ENCODE peak calls at places on chromosomes 13 and 19, in seven cellular contexts. G, P, M, Y, C, U and Q are unnamed samples.

GRCh38 chr13:93224545-93224944 is 2.1 kb upstream of the GPC6 start:
- DNase-seq in Y (no peak), U (peak; percentile 86), C (peak; percentile 67), M (peak; percentile 39), P (no peak), G (peak; percentile 93), Q (no peak)

GRCh38 chr13:98509271-98510155 is 67.4 kb downstream of the STK24 start:
- DNase-seq in Y (peak; percentile 98), U (no peak), M (peak; percentile 92), C (no peak), G (peak; percentile 86), P (peak; percentile 63), Q (peak; percentile 87)

GRCh38 chr19:45645631-45646344 is 6.6 kb upstream of the EML2 start:
- DNase-seq in Y (peak; percentile 83), U (peak; percentile 94), M (peak; percentile 80), P (peak; percentile 88), C (peak; percentile 91), G (peak; percentile 72), Q (peak; percentile 70)

GRCh38 chr13:32548837-32549236 is 10.2 kb upstream of the N4BP2L2 start:
- DNase-seq in C (no peak), P (no peak), Y (peak; percentile 57), G (no peak), U (no peak), M (peak; percentile 41), Q (no peak)

GRCh38 chr19:49758292-49758691 is 4.8 kb downstream of the TSKS start:
- DNase-seq in Y (peak; percentile 36), P (no peak), C (no peak), G (peak; percentile 67), M (peak; percentile 83), U (peak; percentile 57), Q (no peak)

GRCh38 chr19:2661615-2662014 is 40.9 kb downstream of the GNG7 start:
- DNase-seq in P (peak; percentile 22), U (peak; percentile 71), G (no peak), C (no peak), Y (no peak), M (no peak), Q (no peak)

GRCh38 chr19:5805465-5806132 is 732 bp downstream of the NRTN start:
- DNase-seq in M (peak; percentile 24), P (no peak), C (peak; percentile 97), Y (peak; percentile 23), G (no peak), U (peak; percentile 97), Q (peak; percentile 21)

GRCh38 chr19:47243364-47243775 is 12.4 kb upstream of the BBC3 start:
- DNase-seq in G (peak; percentile 12), M (no peak), P (no peak), Y (no peak), U (no peak), C (no peak), Q (no peak)

GRCh38 chr19:47601180-47601904 is 7.6 kb upstream of the BICRA start:
- DNase-seq in M (no peak), P (no peak), U (peak; percentile 56), Y (no peak), C (no peak), G (no peak), Q (no peak)

GRCh38 chr19:39203372-39204341 is at the start of gene SYCN:
- DNase-seq in U (peak; percentile 62), C (no peak), P (no peak), M (no peak), G (no peak), Y (no peak), Q (no peak)

GRCh38 chr19:46221981-46222610 is 7.4 kb upstream of the IGFL1 start:
- DNase-seq in U (peak; percentile 86), G (peak; percentile 63), Y (peak; percentile 39), P (no peak), M (peak; percentile 34), C (no peak), Q (peak; percentile 90)

GRCh38 chr13:113758651-113759524 is at the start of gene TMEM255B:
- DNase-seq in G (peak; percentile 30), C (peak; percentile 91), M (peak; percentile 49), U (peak; percentile 95), P (peak; percentile 10), Y (peak; percentile 62), Q (peak; percentile 65)
- TF ChIP-seq CTCF in G (no peak), C (peak; percentile 51), M (peak; percentile 14), U (peak; percentile 72), P (no peak), Y (no peak), Q (no peak)

GRCh38 chr13:75760182-75760981 is 124.3 kb downstream of the LMO7 start:
- DNase-seq in C (no peak), U (no peak), M (peak; percentile 33), G (peak; percentile 26), P (peak; percentile 37), Y (peak; percentile 35), Q (peak; percentile 94)
- H3K9ac ChIP-seq in C (no peak overlapping the region), U (no peak overlapping the region), M (peak overlapping the region; percentile 49), G (no peak overlapping the region), P (no peak overlapping the region), Y (no peak overlapping the region), Q (peak overlapping the region; percentile 97)

DNA sequence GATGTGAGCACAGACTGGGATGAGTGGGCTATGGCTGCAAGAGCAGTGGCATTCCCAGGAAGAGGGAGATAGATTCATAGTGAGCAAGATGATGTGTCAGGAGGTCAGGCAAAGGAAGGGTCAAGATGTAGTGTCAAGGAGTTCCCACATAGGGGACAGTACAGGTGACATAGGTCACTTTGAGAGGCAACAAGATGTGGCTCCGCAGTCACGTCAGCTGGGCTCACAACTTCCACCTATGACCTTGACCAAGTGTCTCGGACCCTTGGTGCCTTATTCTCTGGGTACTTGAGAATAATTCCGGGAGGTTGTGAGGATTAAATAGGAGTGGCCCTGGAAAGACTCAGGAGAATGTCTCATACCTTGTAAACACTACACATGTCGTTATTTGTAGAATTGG is 10.5 kb downstream of the ZNF317 start:
- DNase-seq in P (no peak), M (no peak), Y (no peak), G (no peak), U (no peak), C (no peak), Q (no peak)
- TF ChIP-seq CTCF in P (no peak), M (no peak), Y (no peak), G (no peak), U (no peak), C (no peak), Q (no peak)

DNA sequence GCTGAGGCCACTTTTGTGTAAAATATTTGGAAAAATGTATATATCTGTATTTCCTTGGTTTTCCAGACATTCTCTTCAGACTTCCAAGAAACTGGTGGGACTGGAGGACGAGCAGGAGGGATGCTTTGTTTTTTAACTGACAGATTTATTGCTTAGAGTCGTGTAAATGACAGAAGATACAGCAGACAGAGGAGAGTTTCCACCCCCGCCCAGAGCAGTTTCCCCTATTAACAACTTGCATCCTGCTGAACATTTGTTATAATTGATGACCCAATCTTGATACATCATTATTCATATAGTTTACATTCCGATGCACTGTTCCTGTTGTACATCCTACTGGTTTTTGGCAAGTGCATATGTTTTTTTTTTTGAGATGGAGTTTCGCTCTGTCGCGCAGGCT is 7.1 kb upstream of the DOCK6 start:
- DNase-seq in C (no peak), U (no peak), P (no peak), G (peak; percentile 50), M (peak; percentile 56), Y (peak; percentile 38), Q (peak; percentile 29)
- H3K9ac ChIP-seq in C (no peak overlapping the region), U (no peak overlapping the region), P (no peak overlapping the region), G (peak overlapping the region; percentile 43), M (no peak overlapping the region), Y (no peak overlapping the region), Q (no peak overlapping the region)

GRCh38 chr13:91406619-91407018 is 8.2 kb downstream of the GPC5 start:
- DNase-seq in Y (peak; percentile 39), U (peak; percentile 86), G (peak; percentile 21), C (peak; percentile 83), P (peak; percentile 45), M (peak; percentile 35), Q (peak; percentile 21)
- TF ChIP-seq CTCF in Y (peak; percentile 64), U (peak; percentile 82), G (peak; percentile 61), C (peak; percentile 73), P (peak; percentile 16), M (peak; percentile 56), Q (peak; percentile 49)

GRCh38 chr19:58097349-58097748 is 682 bp downstream of the ZSCAN18 start:
- DNase-seq in Y (no peak), U (no peak), P (no peak), G (no peak), C (no peak), M (no peak), Q (no peak)
- H3K9ac ChIP-seq in Y (no peak overlapping the region), U (peak overlapping the region; percentile 99), P (no peak overlapping the region), G (peak overlapping the region; percentile 95), C (peak overlapping the region; percentile 99), M (no peak overlapping the region), Q (no peak overlapping the region)

GRCh38 chr19:531753-532571 is at the start of gene CDC34:
- DNase-seq in G (no peak), P (no peak), Y (no peak), C (peak; percentile 49), U (peak; percentile 58), M (no peak), Q (no peak)

GRCh38 chr19:532578-533484 is 1.3 kb downstream of the CDC34 start:
- DNase-seq in M (peak; percentile 64), G (peak; percentile 39), U (peak; percentile 89), C (peak; percentile 86), P (peak; percentile 51), Y (peak; percentile 76), Q (peak; percentile 57)

GRCh38 chr19:533485-534058 is 2.0 kb downstream of the CDC34 start:
- DNase-seq in M (no peak), P (no peak), Y (no peak), G (no peak), C (no peak), U (no peak), Q (no peak)

GRCh38 chr19:530133-531008 is 1.2 kb upstream of the CDC34 start:
- DNase-seq in Y (no peak), P (no peak), G (no peak), C (no peak), U (no peak), M (no peak), Q (no peak)

GRCh38 chr19:531009-531752 is 379 bp upstream of the CDC34 start:
- DNase-seq in G (peak; percentile 47), U (peak; percentile 95), C (peak; percentile 97), Y (peak; percentile 79), M (peak; percentile 76), P (peak; percentile 54), Q (peak; percentile 73)
- TF ChIP-seq CTCF in G (no peak), U (peak; percentile 15), C (peak; percentile 18), Y (no peak), M (peak; percentile 8), P (no peak), Q (no peak)

DNA sequence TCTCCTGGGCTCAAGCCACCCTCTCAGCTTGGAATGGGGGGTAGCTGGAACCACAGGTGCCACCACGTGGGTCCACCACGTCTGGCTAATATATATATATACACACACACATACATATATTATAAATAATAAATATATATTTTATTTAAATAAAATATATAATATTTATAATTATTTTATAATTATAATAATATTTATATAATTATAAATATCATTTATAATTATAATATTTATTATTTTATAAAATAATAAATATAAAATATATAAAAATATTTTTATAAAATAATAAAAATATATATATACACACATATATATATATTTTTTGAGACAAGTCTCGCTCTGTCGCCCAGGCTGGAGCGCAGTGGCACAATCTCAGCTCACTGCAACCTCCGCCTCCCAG is 2.4 kb downstream of the ELANE start:
- DNase-seq in Y (no peak), U (no peak), G (no peak), P (no peak), M (no peak), C (no peak), Q (no peak)
- H3K9ac ChIP-seq in Y (no peak overlapping the region), U (no peak overlapping the region), G (no peak overlapping the region), P (no peak overlapping the region), M (no peak overlapping the region), C (no peak overlapping the region), Q (no peak overlapping the region)